ENCODE peak calls at places on chromosomes 13 and 19, in four cellular contexts. B is NCI-H1092, O is left cardiac atrium, E is T-helper 1 cell. F is an unnamed sample.

GRCh38 chr13:39329182-39329639 is 273.8 kb downstream of the LHFPL6 start:
- DNase-seq in O (no peak), B (no peak), E (no peak), F (no peak)

GRCh38 chr13:86856996-86857395 is 814.2 kb upstream of the SLITRK5 start:
- DNase-seq in O (no peak), B (no peak), E (no peak), F (peak)

GRCh38 chr13:41916173-41916954 is 44.5 kb downstream of the VWA8 start:
- DNase-seq in O (no peak), B (no peak), E (no peak), F (peak)

GRCh38 chr13:48653074-48654054 is at the start of gene CYSLTR2:
- DNase-seq in O (no peak), B (no peak), E (peak), F (no peak)

GRCh38 chr13:28273919-28274318 is 135.6 kb downstream of the PAN3 start:
- DNase-seq in B (no peak), E (no peak), O (no peak), F (no peak)

GRCh38 chr19:30666301-30666803 is 294.2 kb downstream of the ZNF536 start:
- DNase-seq in B (no peak), E (peak), O (peak), F (peak)

GRCh38 chr19:1754651-1755466 is 1.6 kb downstream of the ONECUT3 start:
- DNase-seq in B (no peak), E (no peak), O (no peak), F (no peak)

GRCh38 chr19:40611096-40611495 is 9.9 kb downstream of the LTBP4 start:
- DNase-seq in E (no peak), O (no peak), B (no peak), F (no peak)

GRCh38 chr19:3873151-3873550 is 4.3 kb upstream of the ZFR2 start:
- DNase-seq in B (no peak), O (no peak), E (no peak), F (no peak)

GRCh38 chr19:48997972-48998371 is 4.3 kb downstream of the RUVBL2 start:
- DNase-seq in B (peak), O (peak), E (peak), F (peak)

GRCh38 chr19:30046522-30046921 is 104.5 kb downstream of the URI1 start:
- DNase-seq in B (no peak), E (no peak), O (no peak), F (no peak)

GRCh38 chr19:58317481-58318072 is 9.2 kb upstream of the ZSCAN22 start:
- DNase-seq in O (no peak), B (no peak), E (no peak), F (no peak)

GRCh38 chr13:111626371-111627305 is 306.2 kb downstream of the TEX29 start:
- DNase-seq in O (peak), E (no peak), B (peak), F (no peak)

GRCh38 chr13:43272866-43273265 is 249.5 kb downstream of the DNAJC15 start:
- DNase-seq in O (no peak), E (no peak), B (no peak), F (no peak)

GRCh38 chr19:29524912-29525870 is 603 bp upstream of the VSTM2B start:
- DNase-seq in O (no peak), B (peak), E (no peak), F (no peak)

GRCh38 chr19:34574704-34575103 is 93.1 kb downstream of the WTIP start:
- DNase-seq in O (no peak), B (no peak), E (no peak), F (no peak)

GRCh38 chr13:112462408-112462807 is 86.3 kb downstream of the SPACA7 start:
- DNase-seq in O (no peak), E (no peak), B (no peak), F (no peak)

GRCh38 chr19:13121551-13122274 is 3.6 kb downstream of the NACC1 start:
- DNase-seq in E (no peak), O (no peak), B (no peak), F (no peak)

GRCh38 chr19:32201661-32202060 is 143.7 kb upstream of the ZNF507 start:
- DNase-seq in E (no peak), B (no peak), O (peak), F (no peak)

GRCh38 chr13:64470751-64471150 is 2759.4 kb downstream of the PCDH9 start:
- DNase-seq in O (no peak), B (no peak), E (no peak), F (no peak)

GRCh38 chr13:40074338-40074737 is 418.9 kb downstream of the COG6 start:
- DNase-seq in O (no peak), E (no peak), B (no peak), F (no peak)

GRCh38 chr13:111494641-111495040 is 174.2 kb downstream of the TEX29 start:
- DNase-seq in O (no peak), E (no peak), B (no peak), F (no peak)

GRCh38 chr19:56839665-56840451 is 668 bp downstream of the PEG3 start:
- DNase-seq in E (no peak), B (no peak), O (peak), F (no peak)

GRCh38 chr19:43783636-43784035 is 2.9 kb upstream of the KCNN4 start:
- DNase-seq in O (no peak), E (no peak), B (no peak), F (no peak)

GRCh38 chr19:2582984-2583956 is 107.3 kb downstream of the GADD45B start:
- DNase-seq in E (no peak), B (no peak), O (no peak), F (no peak)

GRCh38 chr19:9584073-9584833 is at the start of gene ZNF121:
- DNase-seq in E (peak), B (peak), O (peak), F (peak)

GRCh38 chr13:113605461-113605860 is 20.9 kb downstream of the TFDP1 start:
- DNase-seq in E (no peak), B (no peak), O (no peak), F (no peak)

GRCh38 chr13:43269037-43269476 is 245.7 kb downstream of the DNAJC15 start:
- DNase-seq in O (peak), E (no peak), B (no peak), F (peak)

GRCh38 chr19:16441661-16442071 is 30.1 kb downstream of the EPS15L1 start:
- DNase-seq in E (no peak), O (no peak), B (peak), F (no peak)

GRCh38 chr19:38564981-38565685 is 52.6 kb downstream of the MAP4K1 start:
- DNase-seq in E (no peak), O (no peak), B (no peak), F (no peak)

GRCh38 chr19:47122359-47123335 is 8.0 kb upstream of the SAE1 start:
- DNase-seq in E (no peak), O (no peak), B (no peak), F (no peak)

GRCh38 chr13:99320693-99321481 is 13.7 kb upstream of the GPR183 start:
- DNase-seq in O (no peak), B (no peak), E (no peak), F (no peak)

GRCh38 chr19:4521170-4521887 is 3.0 kb upstream of the PLIN4 start:
- DNase-seq in E (no peak), O (no peak), B (no peak), F (no peak)